ENCODE peak calls at places on chromosomes 6 and 20, in four cellular contexts. Y is transverse colon, L is H54, Z is lower leg skin. T is an unnamed sample.

GRCh38 chr20:14334306-14334930 is 3.0 kb downstream of the FLRT3 start:
- DNase-seq in Y (no peak), L (no peak), Z (no peak), T (peak; percentile 80)

GRCh38 chr6:55694148-55694547 is 115.2 kb upstream of the HMGCLL1 start:
- DNase-seq in Y (no peak), L (peak; percentile 19), Z (no peak), T (no peak)

GRCh38 chr6:169425628-169426370 is 172.2 kb upstream of the THBS2 start:
- DNase-seq in Y (no peak), L (no peak), Z (no peak), T (no peak)

GRCh38 chr6:40251609-40252008 is 317.3 kb upstream of the MOCS1 start:
- DNase-seq in Y (peak; percentile 8), L (no peak), Z (no peak), T (no peak)

GRCh38 chr6:158972241-158973233 is 27.5 kb downstream of the RSPH3 start:
- DNase-seq in Y (no peak), L (no peak), Z (no peak), T (no peak)

GRCh38 chr6:1402868-1403267 is 13.5 kb downstream of the FOXF2 start:
- DNase-seq in Y (no peak), L (no peak), Z (no peak), T (no peak)

GRCh38 chr20:46031014-46031569 is 2.1 kb downstream of the SLC12A5 start:
- DNase-seq in Y (no peak), L (no peak), Z (no peak), T (no peak)

GRCh38 chr6:73236147-73236750 is 11.0 kb upstream of the KHDC1L start:
- DNase-seq in Y (no peak), L (peak; percentile 33), Z (no peak), T (no peak)

GRCh38 chr6:108838101-108838717 is 10.0 kb upstream of the ARMC2 start:
- DNase-seq in Y (no peak), L (no peak), Z (no peak), T (no peak)

GRCh38 chr6:89895273-89895874 is 1.1 kb downstream of the GJA10 start:
- DNase-seq in Y (no peak), L (peak; percentile 13), Z (no peak), T (peak; percentile 37)

GRCh38 chr6:134551245-134551960 is 233.5 kb upstream of the SGK1 start:
- DNase-seq in Y (no peak), L (peak; percentile 3), Z (no peak), T (no peak)

GRCh38 chr6:155093430-155093829 is 98.3 kb downstream of the TIAM2 start:
- DNase-seq in Y (no peak), L (no peak), Z (no peak), T (no peak)

GRCh38 chr6:170082067-170082466 is 208.8 kb downstream of the DLL1 start:
- DNase-seq in Y (no peak), L (no peak), Z (no peak), T (peak; percentile 5)

GRCh38 chr6:16683524-16684194 is 77.6 kb downstream of the ATXN1 start:
- DNase-seq in Y (peak; percentile 24), L (no peak), Z (peak; percentile 88), T (no peak)

GRCh38 chr20:20664795-20665194 is 47.6 kb downstream of the RALGAPA2 start:
- DNase-seq in Y (no peak), L (no peak), Z (no peak), T (peak; percentile 22)

GRCh38 chr6:41278699-41279405 is 7.6 kb downstream of the TREM1 start:
- DNase-seq in Y (peak; percentile 63), L (peak; percentile 25), Z (no peak), T (peak; percentile 65)

GRCh38 chr20:63434599-63435378 is 37.7 kb downstream of the KCNQ2 start:
- DNase-seq in Y (peak; percentile 52), L (peak; percentile 82), Z (peak; percentile 33), T (peak; percentile 85)

GRCh38 chr6:101380861-101381630 is 12.5 kb upstream of the GRIK2 start:
- DNase-seq in Y (no peak), L (no peak), Z (no peak), T (no peak)

GRCh38 chr6:104887350-104887749 is 27.6 kb upstream of the HACE1 start:
- DNase-seq in Y (no peak), L (no peak), Z (no peak), T (peak; percentile 27)

GRCh38 chr6:138550346-138550767 is 51.1 kb upstream of the NHSL1 start:
- DNase-seq in Y (peak; percentile 58), L (no peak), Z (no peak), T (no peak)

GRCh38 chr6:36920546-36920945 is 34.0 kb upstream of the PI16 start:
- DNase-seq in Y (no peak), L (no peak), Z (no peak), T (no peak)

GRCh38 chr20:11682285-11682684 is 235.4 kb upstream of the BTBD3 start:
- DNase-seq in Y (no peak), L (no peak), Z (no peak), T (no peak)

GRCh38 chr6:57209030-57209429 is 13.1 kb downstream of the RAB23 start:
- DNase-seq in Y (no peak), L (no peak), Z (no peak), T (no peak)

GRCh38 chr20:34311118-34312023 is 8.2 kb upstream of the AHCY start:
- DNase-seq in Y (peak; percentile 86), L (no peak), Z (no peak), T (peak; percentile 37)

GRCh38 chr6:170177383-170178265 is 113.3 kb downstream of the DLL1 start:
- DNase-seq in Y (no peak), L (no peak), Z (peak; percentile 16), T (no peak)

GRCh38 chr6:44594471-44594870 is 207.0 kb downstream of the CDC5L start:
- DNase-seq in Y (no peak), L (no peak), Z (no peak), T (no peak)

GRCh38 chr6:14540276-14540675 is 422.7 kb downstream of the CD83 start:
- DNase-seq in Y (no peak), L (no peak), Z (no peak), T (no peak)

GRCh38 chr20:37527638-37528441 is at the start of gene BLCAP:
- DNase-seq in Y (peak; percentile 94), L (peak; percentile 94), Z (peak; percentile 86), T (peak; percentile 94)
- TF ChIP-seq POLR2A in Y (peak; percentile 97), L (peak; percentile 98), Z (peak; percentile 18), T (no peak)

DNA sequence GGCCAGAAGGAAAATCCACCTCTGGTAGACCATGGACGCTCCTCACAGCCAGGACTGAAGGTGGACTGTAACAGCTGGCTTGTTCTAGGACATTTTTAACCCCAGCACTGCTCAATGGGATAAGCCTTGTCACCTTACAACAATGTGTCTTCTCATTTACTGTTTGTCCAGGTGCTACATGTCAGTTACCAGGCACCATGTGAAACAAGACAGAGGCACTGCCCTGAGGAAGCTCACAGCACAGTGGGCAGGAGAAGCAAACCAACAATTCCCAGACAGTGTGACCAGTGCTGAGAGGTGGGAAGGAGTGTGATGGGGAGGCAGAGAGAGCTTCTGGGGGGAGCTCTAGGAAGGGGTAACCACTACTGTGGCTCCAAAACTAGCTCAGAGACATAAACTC is 10.7 kb downstream of the SNHG17 start:
- DNase-seq in Y (no peak), L (no peak), Z (no peak), T (no peak)
- TF ChIP-seq POLR2A in Y (no peak), L (no peak), Z (no peak), T (no peak)

GRCh38 chr20:59063358-59064213 is 21.0 kb upstream of the PRELID3B start:
- DNase-seq in Y (no peak), L (peak; percentile 63), Z (no peak), T (no peak)
- TF ChIP-seq POLR2A in Y (no peak), L (no peak), Z (no peak), T (no peak)

GRCh38 chr6:7541175-7542064 is at the start of gene DSP:
- DNase-seq in Y (peak; percentile 90), L (no peak), Z (peak; percentile 68), T (peak; percentile 41)
- TF ChIP-seq POLR2A in Y (peak; percentile 98), L (no peak), Z (no peak), T (no peak)

GRCh38 chr6:149922642-149923326 is at the start of gene RAET1G:
- DNase-seq in Y (peak; percentile 86), L (peak; percentile 73), Z (peak; percentile 93), T (peak; percentile 93)
- TF ChIP-seq POLR2A in Y (no peak), L (peak; percentile 39), Z (no peak), T (no peak)

T was measured in testis.